ENCODE peak calls at places on chromosomes 7 and 10, in eight cellular contexts. C is MM.1S, H is IMR-90, Y is AG04450, N is fibroblast of lung, J is lower lobe of right lung, W is PC-3, X is psoas muscle. L is an unnamed sample.

GRCh38 chr10:95133016-95133752 is 60.9 kb upstream of the ACSM6 start:
- DNase-seq in C (peak), H (peak), Y (peak), N (peak), J (peak), W (peak), X (peak), L (peak)

GRCh38 chr10:16644146-16644545 is 122.5 kb upstream of the C1QL3 start:
- DNase-seq in C (no peak), H (peak), Y (peak), N (peak), J (no peak), W (peak), X (no peak), L (no peak)

GRCh38 chr10:111360260-111360925 is 283.6 kb downstream of the ADRA2A start:
- DNase-seq in C (peak), H (no peak), Y (no peak), N (no peak), J (peak), W (peak), X (peak), L (no peak)

GRCh38 chr7:3431306-3431705 is 130.3 kb downstream of the SDK1 start:
- DNase-seq in C (no peak), H (peak), Y (no peak), N (no peak), J (no peak), W (no peak), X (no peak), L (peak)

GRCh38 chr10:122234416-122234815 is 36.7 kb upstream of the BTBD16 start:
- DNase-seq in C (no peak), H (peak), Y (no peak), N (peak), J (no peak), W (no peak), X (no peak), L (no peak)

GRCh38 chr7:38932509-38933168 is 23.6 kb upstream of the VPS41 start:
- DNase-seq in C (peak), H (peak), Y (peak), N (peak), J (peak), W (peak), X (peak), L (peak)

GRCh38 chr7:103657474-103657894 is 211.5 kb upstream of the SLC26A5 start:
- DNase-seq in C (no peak), H (no peak), Y (no peak), N (no peak), J (no peak), W (no peak), X (no peak), L (no peak)

GRCh38 chr7:105478606-105479005 is 43.5 kb downstream of the PUS7 start:
- DNase-seq in C (no peak), H (no peak), Y (no peak), N (no peak), J (no peak), W (no peak), X (no peak), L (no peak)

GRCh38 chr7:4739528-4739992 is 35.9 kb upstream of the AP5Z1 start:
- DNase-seq in C (peak), H (peak), Y (no peak), N (peak), J (no peak), W (no peak), X (peak), L (no peak)

DNA sequence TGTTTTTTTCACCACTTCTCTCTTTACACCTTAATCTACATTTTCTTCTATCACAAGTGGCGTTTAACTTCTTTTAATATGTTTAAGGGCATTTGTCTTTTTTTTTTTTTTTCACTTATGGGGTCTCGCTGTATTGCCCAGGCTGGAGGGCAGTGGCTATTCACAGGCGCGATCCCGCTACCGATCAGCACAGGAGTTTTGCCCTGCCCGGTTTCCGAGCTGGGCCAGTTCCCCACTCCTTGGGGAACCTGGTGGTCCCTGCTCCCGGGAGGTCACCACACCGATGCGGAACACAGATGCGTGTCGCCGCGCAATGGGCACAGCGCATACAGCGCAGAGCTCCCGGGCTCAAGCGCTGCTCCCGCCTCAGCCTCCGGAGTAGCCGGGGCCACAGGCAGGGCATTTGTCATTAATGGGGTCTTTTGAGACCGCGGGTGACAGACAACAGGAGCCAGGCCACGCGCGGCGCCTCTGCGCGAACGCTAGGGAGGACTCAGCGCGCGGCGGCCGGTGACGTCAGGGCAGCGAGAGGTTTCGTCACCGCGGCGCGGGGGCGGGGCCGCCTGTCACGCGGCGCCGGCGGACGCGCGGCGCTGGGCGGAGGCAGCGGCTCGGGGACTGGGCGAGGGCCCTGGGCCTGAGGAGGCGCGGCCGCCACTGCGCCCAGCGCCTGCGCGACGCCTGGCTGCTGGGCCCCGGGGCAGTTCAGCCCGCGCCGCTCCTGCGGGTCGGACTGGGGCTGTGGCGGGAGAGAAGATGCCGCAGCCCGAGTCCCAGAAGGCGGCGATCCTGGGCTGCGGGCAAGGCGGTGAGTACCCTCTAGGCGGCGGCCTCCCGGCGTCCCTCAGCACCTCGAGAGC is at the start of gene GALNT11:
- DNase-seq in C (peak), H (peak), Y (peak), N (peak), J (peak), W (peak), X (peak), L (peak)
- TF ChIP-seq CTCF in C (no peak), H (peak), Y (peak), N (no peak), J (peak), W (no peak), X (no peak), L (peak)

GRCh38 chr10:93199221-93199681 is 125.6 kb downstream of the CYP26A1 start:
- DNase-seq in C (no peak), H (peak), Y (no peak), N (peak), J (peak), W (peak), X (peak), L (peak)

GRCh38 chr10:93193886-93194285 is 120.2 kb downstream of the CYP26A1 start:
- DNase-seq in C (no peak), H (no peak), Y (no peak), N (no peak), J (no peak), W (no peak), X (no peak), L (no peak)

DNA sequence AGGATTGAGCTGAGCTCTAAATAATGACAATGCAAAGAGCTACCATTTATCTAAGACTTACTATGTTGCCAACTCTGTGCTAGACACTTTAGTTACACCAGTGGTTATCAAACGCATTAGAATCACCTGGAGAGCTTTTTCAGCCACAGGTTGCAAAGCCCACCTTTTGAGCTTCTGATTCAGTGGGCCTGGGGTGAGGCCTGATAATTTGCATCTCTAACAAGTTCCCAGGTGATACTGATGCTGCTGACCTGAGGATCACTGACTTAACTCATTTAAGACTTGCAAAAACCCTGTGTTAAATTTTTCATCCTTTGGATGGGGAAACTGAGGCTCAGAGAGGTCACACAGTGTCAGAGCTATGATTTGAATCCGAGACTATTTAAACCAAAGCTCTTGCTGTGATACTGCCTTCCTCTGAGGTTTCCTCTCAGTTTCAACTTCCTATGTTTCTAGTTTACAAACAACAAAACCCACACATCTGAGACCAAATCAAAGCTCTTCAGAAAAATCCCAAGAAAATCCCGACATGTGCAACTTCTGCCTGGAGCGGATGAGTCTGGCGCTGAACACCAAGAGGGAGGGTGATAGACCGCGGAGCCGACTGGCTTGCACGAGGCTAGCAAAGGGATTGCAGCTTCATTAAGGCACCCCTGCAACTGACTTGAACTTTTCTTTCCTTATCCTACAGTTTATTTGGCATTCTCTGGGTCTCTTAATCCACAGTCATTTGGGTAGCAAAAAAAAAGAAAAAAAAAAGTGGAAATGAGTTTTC is 124.9 kb downstream of the CYP26A1 start:
- DNase-seq in C (no peak), H (peak), Y (no peak), N (peak), J (no peak), W (no peak), X (no peak), L (no peak)
- H3K4me3 ChIP-seq in C (no peak), H (peak), Y (peak), N (peak), J (peak), W (peak), X (peak), L (peak)

DNA sequence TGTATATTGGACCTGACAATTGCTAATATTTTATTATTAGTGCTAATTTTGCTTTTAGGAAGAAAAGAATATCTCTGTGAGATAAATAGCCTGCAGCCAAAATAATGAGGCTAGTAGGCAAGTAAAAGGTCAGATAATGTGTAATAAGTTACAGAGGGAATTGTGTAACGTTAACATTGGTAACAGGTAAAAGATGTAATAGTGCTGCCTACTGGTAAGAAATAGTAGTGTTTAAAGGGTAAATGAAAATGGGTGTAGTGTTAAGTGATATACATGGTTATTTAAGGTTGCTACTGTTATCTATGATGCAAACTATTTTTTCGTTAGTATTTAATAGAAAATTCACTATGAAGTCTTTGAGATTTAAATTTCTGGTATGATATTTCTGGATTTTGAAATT is 9.2 kb upstream of the FOXP2 start:
- DNase-seq in C (peak), H (no peak), Y (no peak), N (peak), J (no peak), W (peak), X (no peak), L (peak)
- TF ChIP-seq CTCF in C (peak), H (peak), Y (peak), N (no peak), J (peak), W (peak), X (peak), L (peak)

DNA sequence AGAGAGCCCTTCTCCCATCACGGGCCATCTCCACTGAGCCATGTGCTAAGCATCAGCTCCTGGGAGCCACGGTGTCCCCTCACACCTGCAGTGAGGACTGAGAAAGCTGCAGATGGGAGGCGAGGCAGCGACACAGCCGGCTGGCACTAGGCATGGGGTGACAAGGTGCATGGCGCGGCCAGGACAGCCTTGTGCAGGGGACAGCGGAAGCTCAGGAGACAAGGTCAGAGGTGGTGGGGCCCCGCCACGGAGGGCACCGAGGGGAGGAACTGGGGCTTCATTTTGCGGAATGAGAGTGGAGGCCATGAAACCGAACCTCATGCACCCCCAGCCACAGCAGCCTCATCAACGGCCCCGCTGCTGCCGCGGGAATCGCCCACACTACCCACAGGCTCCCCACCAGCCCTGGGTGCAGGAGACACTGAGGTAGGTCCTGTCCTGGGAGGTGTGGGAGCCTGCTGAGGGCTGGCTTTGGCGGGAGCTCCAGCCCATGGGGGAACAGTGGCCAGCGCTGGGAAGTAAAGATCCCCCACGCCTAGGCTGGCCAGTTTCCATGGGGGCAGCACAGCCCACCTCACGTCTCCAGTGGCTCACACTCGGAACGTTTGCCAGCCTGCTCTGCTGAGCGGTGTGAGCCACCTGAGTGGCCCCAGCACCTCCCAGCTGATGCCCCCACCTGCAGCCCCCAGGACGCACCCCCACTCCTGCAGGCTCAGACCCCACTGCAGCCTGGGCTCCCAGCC is 71.2 kb upstream of the INSIG1 start:
- DNase-seq in C (no peak), H (no peak), Y (no peak), N (no peak), J (no peak), W (no peak), X (no peak), L (no peak)
- H3K4me3 ChIP-seq in C (no peak), H (no peak), Y (no peak), N (no peak), J (no peak), W (no peak), X (no peak), L (no peak)

DNA sequence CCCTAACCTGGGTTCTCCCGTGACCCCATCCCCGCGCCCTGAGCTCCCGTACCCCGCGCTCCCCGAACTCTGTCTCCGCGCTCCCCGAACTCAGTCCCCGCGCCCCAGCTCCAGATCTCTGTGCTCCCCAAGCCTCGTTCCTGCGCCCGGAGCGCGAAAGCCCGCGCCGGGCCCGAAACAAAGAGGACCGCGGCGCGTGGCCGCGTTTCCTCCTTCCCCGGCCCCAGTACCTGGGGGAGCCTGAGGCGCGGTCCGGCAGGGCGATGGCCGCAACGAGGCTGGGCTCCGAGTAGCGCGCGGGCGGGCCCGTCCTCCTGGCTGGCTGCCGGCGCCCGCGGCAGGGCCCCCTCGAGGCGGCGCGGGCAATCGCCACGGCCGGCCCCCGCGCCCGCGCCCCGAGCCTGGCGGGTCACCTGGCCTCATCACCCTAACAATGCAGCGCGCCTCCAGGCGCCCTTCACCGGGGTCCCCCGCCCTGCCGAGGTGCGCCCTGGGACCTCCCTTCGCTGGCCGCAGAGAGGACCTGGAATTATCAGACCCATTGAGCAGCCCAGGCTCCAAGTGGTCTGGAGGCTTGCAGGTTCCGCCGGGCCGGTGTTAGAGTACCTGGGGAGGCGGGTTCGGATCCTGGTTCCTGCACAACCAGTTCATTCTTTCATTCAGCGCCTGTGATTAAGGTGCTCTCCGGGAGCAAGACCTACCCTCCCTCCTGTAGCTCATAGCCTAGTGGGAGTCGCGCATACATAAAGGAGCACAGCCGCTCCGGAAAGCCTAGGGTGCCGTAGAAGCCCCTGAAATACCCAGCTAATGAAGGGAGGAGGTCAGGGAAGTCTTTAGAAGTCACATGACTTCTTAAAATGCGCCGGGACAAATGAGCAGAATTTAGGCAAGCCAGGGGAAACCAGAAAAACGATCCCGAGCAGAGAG is at the start of gene TNS3:
- DNase-seq in C (peak), H (peak), Y (no peak), N (peak), J (peak), W (peak), X (peak), L (no peak)
- TF ChIP-seq CTCF in C (no peak), H (peak), Y (no peak), N (no peak), J (peak), W (peak), X (peak), L (peak)

GRCh38 chr10:43322321-43322720 is 49.1 kb upstream of the FXYD4 start:
- DNase-seq in C (no peak), H (no peak), Y (no peak), N (no peak), J (no peak), W (no peak), X (no peak), L (no peak)
- H3K4me3 ChIP-seq in C (no peak), H (no peak), Y (no peak), N (no peak), J (peak), W (no peak), X (peak), L (peak)

DNA sequence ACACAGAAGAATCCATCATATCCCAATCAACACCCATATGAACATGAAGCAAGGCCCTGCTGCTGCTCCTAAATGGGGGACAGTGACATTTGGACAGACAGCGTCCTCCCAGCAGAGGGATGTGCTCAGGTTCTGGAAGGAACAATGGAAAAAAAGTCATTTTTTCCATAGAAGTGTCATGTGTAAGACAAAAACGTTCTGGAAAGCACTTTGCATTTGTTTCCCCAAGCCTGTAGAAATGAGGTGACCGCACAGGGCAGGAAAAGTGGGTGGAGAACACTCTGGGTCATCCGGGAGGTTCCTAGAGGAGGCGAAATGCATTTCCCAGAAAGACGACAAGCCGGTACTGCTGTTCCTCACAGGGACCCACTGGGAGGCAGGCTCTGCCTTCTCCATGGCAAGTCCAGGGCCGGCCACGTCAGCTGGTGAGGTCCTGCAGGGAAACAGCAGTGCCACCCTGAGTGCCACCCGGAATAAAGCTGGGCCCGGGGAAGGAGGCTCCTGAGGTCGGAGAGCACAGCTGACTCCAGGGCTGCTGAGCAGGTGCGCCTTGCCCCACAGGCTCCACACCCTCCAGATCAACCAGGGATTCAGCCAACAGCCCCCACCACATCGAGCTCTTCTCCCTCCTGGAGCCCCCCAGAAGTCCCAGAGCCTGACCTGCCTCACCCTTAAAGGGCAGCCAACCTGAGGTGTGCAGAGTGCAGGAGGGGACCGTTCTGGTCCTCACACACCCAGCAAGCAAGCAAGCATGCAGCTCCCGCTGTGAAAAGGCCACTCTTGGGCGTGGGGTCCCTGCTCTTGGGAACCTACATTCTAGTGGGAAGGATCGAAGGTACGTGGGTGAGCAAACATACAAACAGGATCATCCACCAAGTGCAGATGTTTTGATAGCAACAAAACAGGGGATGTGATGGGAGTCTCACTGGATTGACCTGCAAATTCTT is 28.8 kb upstream of the INPP5A start:
- DNase-seq in C (no peak), H (no peak), Y (no peak), N (no peak), J (peak), W (no peak), X (peak), L (no peak)
- TF ChIP-seq CTCF in C (no peak), H (peak), Y (no peak), N (no peak), J (peak), W (no peak), X (peak), L (no peak)